ENCODE peak calls at places on chromosomes 11 and 22, in four cellular contexts. One of them, this sample, is unnamed.

GRCh38 chr11:90757851-90758494 is 535.1 kb upstream of the CHORDC1 start:
- DNase-seq in pancreas: no peak
- DNase-seq in AG09309: no peak
- DNase-seq in cardiac fibroblast: no peak
- DNase-seq in this sample: no peak

GRCh38 chr11:10310301-10310841 is 5.5 kb downstream of the ADM start:
- DNase-seq in pancreas: no peak
- DNase-seq in AG09309: no peak
- DNase-seq in cardiac fibroblast: peak
- DNase-seq in this sample: no peak

GRCh38 chr11:71204748-71205664 is 47.4 kb downstream of the SHANK2 start:
- DNase-seq in pancreas: no peak
- DNase-seq in AG09309: no peak
- DNase-seq in cardiac fibroblast: no peak
- DNase-seq in this sample: no peak

GRCh38 chr11:18313985-18314763 is 7.8 kb downstream of the HPS5 start:
- DNase-seq in pancreas: no peak
- DNase-seq in AG09309: no peak
- DNase-seq in cardiac fibroblast: peak
- DNase-seq in this sample: no peak

GRCh38 chr22:37820350-37820749 is 2.8 kb upstream of the GALR3 start:
- DNase-seq in pancreas: no peak
- DNase-seq in AG09309: no peak
- DNase-seq in cardiac fibroblast: no peak
- DNase-seq in this sample: no peak

GRCh38 chr11:121510438-121510837 is 57.7 kb upstream of the SORL1-AS1 start:
- DNase-seq in pancreas: no peak
- DNase-seq in AG09309: no peak
- DNase-seq in cardiac fibroblast: no peak
- DNase-seq in this sample: no peak

GRCh38 chr11:43835104-43835503 is 45.5 kb upstream of the ALKBH3 start:
- DNase-seq in pancreas: no peak
- DNase-seq in AG09309: no peak
- DNase-seq in cardiac fibroblast: no peak
- DNase-seq in this sample: no peak

GRCh38 chr11:7423946-7424345 is 61.4 kb upstream of the OLFML1 start:
- DNase-seq in pancreas: no peak
- DNase-seq in AG09309: no peak
- DNase-seq in cardiac fibroblast: no peak
- DNase-seq in this sample: no peak

GRCh38 chr11:67519726-67520125 is 3.5 kb downstream of the CABP2 start:
- DNase-seq in pancreas: peak
- DNase-seq in AG09309: no peak
- DNase-seq in cardiac fibroblast: no peak
- DNase-seq in this sample: no peak

GRCh38 chr11:44632466-44633123 is 67.1 kb downstream of the CD82 start:
- DNase-seq in pancreas: no peak
- DNase-seq in AG09309: no peak
- DNase-seq in cardiac fibroblast: peak
- DNase-seq in this sample: no peak

DNA sequence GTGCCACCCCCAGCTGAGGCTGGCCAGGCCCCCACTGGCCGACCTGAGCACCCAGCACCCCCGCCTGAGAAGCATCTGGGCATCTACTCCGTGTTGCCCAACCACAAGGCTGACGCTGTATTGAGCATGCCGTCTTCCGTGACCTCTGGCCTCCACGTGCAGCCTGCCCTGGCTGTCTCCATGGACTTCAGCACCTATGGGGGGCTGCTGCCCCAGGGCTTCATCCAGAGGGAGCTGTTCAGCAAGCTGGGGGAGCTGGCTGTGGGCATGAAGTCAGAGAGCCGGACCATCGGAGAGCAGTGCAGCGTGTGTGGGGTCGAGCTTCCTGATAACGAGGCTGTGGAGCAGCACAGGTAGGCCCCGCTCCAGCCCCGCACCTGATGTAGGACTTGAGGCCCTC is 4.7 kb downstream of the ZBTB16 start:
- DNase-seq in pancreas: no peak
- DNase-seq in AG09309: no peak
- DNase-seq in cardiac fibroblast: no peak
- DNase-seq in this sample: no peak
- TF ChIP-seq CTCF in pancreas: no peak
- TF ChIP-seq CTCF in AG09309: no peak
- TF ChIP-seq CTCF in cardiac fibroblast: no peak
- TF ChIP-seq CTCF in this sample: no peak

GRCh38 chr22:23513705-23514104 is 66.4 kb downstream of the IGLL1 start:
- DNase-seq in pancreas: no peak
- DNase-seq in AG09309: no peak
- DNase-seq in cardiac fibroblast: no peak
- DNase-seq in this sample: no peak

GRCh38 chr22:23512348-23512705 is 67.8 kb downstream of the IGLL1 start:
- DNase-seq in pancreas: no peak
- DNase-seq in AG09309: no peak
- DNase-seq in cardiac fibroblast: no peak
- DNase-seq in this sample: no peak

GRCh38 chr22:23512738-23513137 is 67.4 kb downstream of the IGLL1 start:
- DNase-seq in pancreas: no peak
- DNase-seq in AG09309: no peak
- DNase-seq in cardiac fibroblast: no peak
- DNase-seq in this sample: no peak

GRCh38 chr22:23516304-23516703 is 63.8 kb downstream of the IGLL1 start:
- DNase-seq in pancreas: no peak
- DNase-seq in AG09309: no peak
- DNase-seq in cardiac fibroblast: no peak
- DNase-seq in this sample: no peak

GRCh38 chr22:23514317-23515038 is 65.6 kb downstream of the IGLL1 start:
- DNase-seq in pancreas: no peak
- DNase-seq in AG09309: no peak
- DNase-seq in cardiac fibroblast: no peak
- DNase-seq in this sample: no peak
- TF ChIP-seq CTCF in pancreas: no peak
- TF ChIP-seq CTCF in AG09309: no peak
- TF ChIP-seq CTCF in cardiac fibroblast: no peak
- TF ChIP-seq CTCF in this sample: no peak

DNA sequence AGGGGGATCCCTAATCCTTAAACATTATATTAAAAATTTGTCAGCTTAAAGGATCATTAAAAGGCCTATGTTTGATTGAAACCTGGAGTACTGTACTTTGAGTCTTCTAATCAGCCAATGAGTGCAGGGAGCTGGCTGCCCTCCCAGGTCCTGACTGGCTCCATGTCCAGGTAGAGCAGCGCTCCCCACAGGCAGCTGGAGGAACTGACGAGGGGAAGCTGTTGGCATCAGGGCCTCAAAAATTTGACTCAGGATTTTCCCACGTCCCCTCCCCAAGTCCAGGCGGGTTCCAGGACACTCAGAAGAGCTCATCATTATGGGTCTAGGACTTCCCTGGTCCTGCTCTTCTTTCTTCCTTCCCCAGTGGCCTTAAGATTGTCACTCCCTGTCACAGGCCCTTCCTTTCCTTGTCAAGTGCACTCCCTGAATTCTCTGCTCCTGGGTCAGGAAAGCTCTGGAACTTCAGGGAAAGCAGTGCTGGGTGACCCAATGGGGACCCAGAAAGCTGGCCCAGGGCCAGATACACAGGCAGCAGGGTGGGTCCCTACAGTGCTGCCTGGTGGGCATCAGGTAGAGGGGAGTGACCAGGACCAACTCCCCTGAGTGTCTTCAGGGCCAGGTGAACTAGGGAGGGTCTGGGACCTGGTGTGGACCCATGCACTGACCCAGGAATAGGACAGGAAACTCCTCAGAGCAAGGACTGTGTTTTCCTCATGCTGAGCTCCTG is 65.5 kb downstream of the GGTLC2 start:
- DNase-seq in pancreas: peak
- DNase-seq in AG09309: no peak
- DNase-seq in cardiac fibroblast: no peak
- DNase-seq in this sample: no peak
- TF ChIP-seq CTCF in pancreas: no peak
- TF ChIP-seq CTCF in AG09309: peak
- TF ChIP-seq CTCF in cardiac fibroblast: peak
- TF ChIP-seq CTCF in this sample: no peak

GRCh38 chr22:50318356-50318697 is 8.5 kb downstream of the DENND6B start:
- DNase-seq in pancreas: no peak
- DNase-seq in AG09309: no peak
- DNase-seq in cardiac fibroblast: no peak
- DNase-seq in this sample: no peak
- TF ChIP-seq CTCF in pancreas: no peak
- TF ChIP-seq CTCF in AG09309: no peak
- TF ChIP-seq CTCF in cardiac fibroblast: no peak
- TF ChIP-seq CTCF in this sample: no peak

GRCh38 chr11:73403541-73403940 is 27.3 kb downstream of the RELT start:
- DNase-seq in pancreas: no peak
- DNase-seq in AG09309: no peak
- DNase-seq in cardiac fibroblast: no peak
- DNase-seq in this sample: no peak

GRCh38 chr11:73405146-73405510 is 28.9 kb downstream of the RELT start:
- DNase-seq in pancreas: no peak
- DNase-seq in AG09309: no peak
- DNase-seq in cardiac fibroblast: no peak
- DNase-seq in this sample: no peak

GRCh38 chr11:73404506-73405145 is 28.4 kb downstream of the RELT start:
- DNase-seq in pancreas: no peak
- DNase-seq in AG09309: no peak
- DNase-seq in cardiac fibroblast: no peak
- DNase-seq in this sample: no peak

GRCh38 chr11:73402834-73403185 is 26.6 kb downstream of the RELT start:
- DNase-seq in pancreas: no peak
- DNase-seq in AG09309: no peak
- DNase-seq in cardiac fibroblast: peak
- DNase-seq in this sample: no peak

GRCh38 chr11:73404048-73404447 is 27.8 kb downstream of the RELT start:
- DNase-seq in pancreas: no peak
- DNase-seq in AG09309: no peak
- DNase-seq in cardiac fibroblast: peak
- DNase-seq in this sample: peak
- TF ChIP-seq CTCF in pancreas: no peak
- TF ChIP-seq CTCF in AG09309: peak
- TF ChIP-seq CTCF in cardiac fibroblast: peak
- TF ChIP-seq CTCF in this sample: peak

GRCh38 chr11:111194789-111195188 is 50.7 kb upstream of the POU2AF2 start:
- DNase-seq in pancreas: no peak
- DNase-seq in AG09309: no peak
- DNase-seq in cardiac fibroblast: no peak
- DNase-seq in this sample: no peak

GRCh38 chr11:111186308-111186967 is 59.1 kb upstream of the POU2AF2 start:
- DNase-seq in pancreas: no peak
- DNase-seq in AG09309: no peak
- DNase-seq in cardiac fibroblast: peak
- DNase-seq in this sample: no peak

GRCh38 chr11:111185259-111185658 is 60.3 kb upstream of the POU2AF2 start:
- DNase-seq in pancreas: no peak
- DNase-seq in AG09309: no peak
- DNase-seq in cardiac fibroblast: peak
- DNase-seq in this sample: no peak

GRCh38 chr11:111193924-111194490 is 51.5 kb upstream of the POU2AF2 start:
- DNase-seq in pancreas: no peak
- DNase-seq in AG09309: no peak
- DNase-seq in cardiac fibroblast: peak
- DNase-seq in this sample: no peak

DNA sequence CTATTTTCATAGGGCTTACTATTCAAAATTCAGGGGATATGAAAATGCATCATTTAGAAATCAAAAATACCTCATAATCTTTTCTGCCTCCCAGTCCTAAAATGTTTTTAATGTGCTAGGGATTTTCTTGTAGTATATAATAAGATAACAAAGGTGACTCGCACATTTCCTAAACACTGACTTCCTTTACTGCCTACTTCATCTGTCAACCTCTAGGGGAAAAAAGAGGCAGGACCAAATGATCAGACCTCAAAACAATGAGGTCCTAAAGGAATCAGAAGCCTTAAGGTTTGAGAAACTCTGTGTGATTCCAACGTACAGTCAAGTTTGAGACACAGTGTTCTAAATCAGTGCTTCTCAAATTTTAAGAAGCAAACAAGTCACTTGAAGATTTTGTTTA is 56.1 kb upstream of the POU2AF2 start:
- DNase-seq in pancreas: no peak
- DNase-seq in AG09309: no peak
- DNase-seq in cardiac fibroblast: no peak
- DNase-seq in this sample: no peak
- TF ChIP-seq CTCF in pancreas: no peak
- TF ChIP-seq CTCF in AG09309: no peak
- TF ChIP-seq CTCF in cardiac fibroblast: no peak
- TF ChIP-seq CTCF in this sample: no peak

GRCh38 chr11:3854977-3855807 is at the start of gene STIM1:
- DNase-seq in pancreas: peak
- DNase-seq in AG09309: peak
- DNase-seq in cardiac fibroblast: peak
- DNase-seq in this sample: peak
- TF ChIP-seq CTCF in pancreas: peak
- TF ChIP-seq CTCF in AG09309: peak
- TF ChIP-seq CTCF in cardiac fibroblast: peak
- TF ChIP-seq CTCF in this sample: peak

GRCh38 chr22:47627561-47628253 is 865.3 kb downstream of the TBC1D22A start:
- DNase-seq in pancreas: no peak
- DNase-seq in AG09309: no peak
- DNase-seq in cardiac fibroblast: no peak
- DNase-seq in this sample: no peak

GRCh38 chr22:47625013-47625385 is 862.5 kb downstream of the TBC1D22A start:
- DNase-seq in pancreas: no peak
- DNase-seq in AG09309: no peak
- DNase-seq in cardiac fibroblast: no peak
- DNase-seq in this sample: no peak

GRCh38 chr22:47625531-47626427 is 863.3 kb downstream of the TBC1D22A start:
- DNase-seq in pancreas: no peak
- DNase-seq in AG09309: no peak
- DNase-seq in cardiac fibroblast: no peak
- DNase-seq in this sample: no peak

GRCh38 chr22:47628477-47629272 is 866.2 kb downstream of the TBC1D22A start:
- DNase-seq in pancreas: no peak
- DNase-seq in AG09309: no peak
- DNase-seq in cardiac fibroblast: no peak
- DNase-seq in this sample: no peak

DNA sequence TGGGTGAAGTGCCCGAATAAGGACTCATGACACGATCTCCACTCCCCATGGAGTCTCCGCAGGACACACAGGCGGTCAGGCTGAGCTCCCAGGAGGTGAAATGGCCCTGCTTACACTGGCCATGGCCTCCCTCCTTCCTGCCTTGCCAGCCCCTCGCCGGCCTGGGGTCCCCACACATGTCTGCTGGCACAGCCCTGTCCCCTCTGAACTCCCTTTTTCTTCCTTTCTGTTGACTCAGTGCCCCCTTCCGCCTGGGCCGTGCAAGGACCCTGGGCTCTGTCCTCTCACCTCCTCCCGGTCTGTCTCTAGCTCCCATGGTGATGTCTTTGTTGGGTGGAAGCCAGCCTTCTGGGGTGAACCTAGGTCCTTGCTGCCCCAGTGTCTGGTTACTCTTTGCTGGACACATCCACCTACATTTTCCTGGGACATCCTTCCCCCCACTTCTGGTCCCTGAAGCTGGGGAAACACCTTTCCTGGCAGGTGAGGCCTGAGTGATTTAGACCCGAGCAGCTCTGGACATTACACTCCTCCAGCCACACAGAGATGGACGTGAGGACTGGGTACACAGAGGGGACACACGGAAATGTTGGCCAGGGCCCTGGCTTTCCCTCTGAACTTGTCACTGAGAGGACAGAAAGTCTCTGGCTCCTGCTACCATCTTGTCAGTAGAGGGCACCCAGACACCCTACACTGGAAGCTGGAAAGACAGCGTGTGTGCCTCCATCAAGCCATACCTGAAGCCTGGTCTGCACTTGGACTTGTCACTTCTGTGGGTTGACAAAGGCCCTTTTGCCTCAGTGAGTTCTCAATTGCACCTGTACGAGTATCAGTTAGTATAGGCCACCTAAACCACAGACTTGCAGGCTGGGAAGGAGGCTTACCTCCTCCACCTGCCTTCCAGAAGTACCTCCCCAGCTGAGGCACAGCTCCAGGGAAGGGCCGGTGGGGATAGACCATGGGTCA is 864.3 kb downstream of the TBC1D22A start:
- DNase-seq in pancreas: no peak
- DNase-seq in AG09309: no peak
- DNase-seq in cardiac fibroblast: no peak
- DNase-seq in this sample: no peak
- TF ChIP-seq CTCF in pancreas: no peak
- TF ChIP-seq CTCF in AG09309: no peak
- TF ChIP-seq CTCF in cardiac fibroblast: no peak
- TF ChIP-seq CTCF in this sample: no peak